ENCODE peak calls at places on chromosomes 11 and 22, in seven cellular contexts. O is IMR-90, F is H9, Q is neuronal stem cell, I is mesendoderm, Z is trophoblast cell, E is H1. S is an unnamed sample.

GRCh38 chr22:21736084-21736642 is 569 bp upstream of the YPEL1 start:
- DNase-seq in O (no peak), F (no peak), Q (no peak), I (no peak), Z (no peak), E (no peak), S (no peak)

GRCh38 chr22:27576413-27576812 is 225.1 kb downstream of the MN1 start:
- DNase-seq in O (no peak), F (no peak), Q (no peak), I (no peak), Z (no peak), E (no peak), S (no peak)

GRCh38 chr11:86497836-86498235 is 123.1 kb downstream of the CCDC81 start:
- DNase-seq in O (no peak), F (no peak), Q (no peak), I (no peak), Z (no peak), E (no peak), S (no peak)

GRCh38 chr11:130340671-130341319 is 26.1 kb upstream of the ZBTB44 start:
- DNase-seq in O (peak; percentile 2), F (no peak), Q (no peak), I (no peak), Z (no peak), E (no peak), S (no peak)

GRCh38 chr11:111531687-111532364 is 8.7 kb upstream of the LAYN start:
- DNase-seq in O (peak; percentile 95), F (no peak), Q (no peak), I (peak; percentile 57), Z (peak; percentile 72), E (no peak), S (peak; percentile 95)

GRCh38 chr11:8390851-8391612 is 127.4 kb upstream of the LMO1 start:
- DNase-seq in O (no peak), F (no peak), Q (no peak), I (no peak), Z (no peak), E (no peak), S (no peak)

GRCh38 chr11:130206141-130206540 is 46.6 kb downstream of the ST14 start:
- DNase-seq in O (no peak), F (peak; percentile 22), Q (no peak), I (no peak), Z (no peak), E (no peak), S (no peak)

GRCh38 chr11:110525883-110526282 is 96.1 kb downstream of the FDX1 start:
- DNase-seq in O (peak; percentile 92), F (no peak), Q (no peak), I (no peak), Z (no peak), E (no peak), S (peak; percentile 71)

GRCh38 chr11:836274-836673 is 3.5 kb downstream of the CD151 start:
- DNase-seq in O (no peak), F (no peak), Q (no peak), I (no peak), Z (no peak), E (no peak), S (no peak)

GRCh38 chr11:111796696-111797095 is 30.5 kb upstream of the PPP2R1B start:
- DNase-seq in O (no peak), F (no peak), Q (no peak), I (no peak), Z (peak; percentile 21), E (no peak), S (no peak)

GRCh38 chr11:95567685-95568084 is 221.9 kb downstream of the FAM76B start:
- DNase-seq in O (peak; percentile 63), F (no peak), Q (no peak), I (no peak), Z (no peak), E (no peak), S (peak; percentile 59)

GRCh38 chr11:133966924-133967598 is 10.3 kb upstream of the IGSF9B start:
- DNase-seq in O (no peak), F (peak; percentile 77), Q (no peak), I (peak; percentile 50), Z (no peak), E (no peak), S (no peak)

GRCh38 chr11:71393283-71393682 is 54.9 kb downstream of the DHCR7 start:
- DNase-seq in O (no peak), F (no peak), Q (no peak), I (no peak), Z (no peak), E (no peak), S (no peak)

GRCh38 chr11:105577645-105578044 is 32.2 kb upstream of the GRIA4 start:
- DNase-seq in O (peak; percentile 37), F (no peak), Q (no peak), I (peak; percentile 24), Z (no peak), E (no peak), S (peak; percentile 55)

GRCh38 chr22:24424001-24424900 is 3.1 kb upstream of the ADORA2A start:
- DNase-seq in O (no peak), F (no peak), Q (no peak), I (no peak), Z (no peak), E (no peak), S (no peak)

GRCh38 chr22:27223317-27224177 is 566.2 kb downstream of the MIAT start:
- DNase-seq in O (peak; percentile 89), F (no peak), Q (no peak), I (peak; percentile 46), Z (no peak), E (no peak), S (peak; percentile 95)

GRCh38 chr11:330694-331314 is 10.1 kb upstream of the IFITM3 start:
- DNase-seq in O (no peak), F (peak; percentile 26), Q (no peak), I (no peak), Z (no peak), E (no peak), S (no peak)

GRCh38 chr11:134589155-134589554 is 177.1 kb upstream of the B3GAT1 start:
- DNase-seq in O (no peak), F (no peak), Q (no peak), I (no peak), Z (no peak), E (no peak), S (no peak)

GRCh38 chr11:126474220-126474619 is 118.7 kb downstream of the ST3GAL4 start:
- DNase-seq in O (no peak), F (no peak), Q (no peak), I (no peak), Z (no peak), E (no peak), S (no peak)

GRCh38 chr11:84384637-84385227 is 1098.6 kb upstream of the CCDC90B start:
- DNase-seq in O (peak; percentile 34), F (peak; percentile 42), Q (peak; percentile 39), I (peak; percentile 64), Z (peak; percentile 38), E (no peak), S (peak; percentile 51)

GRCh38 chr11:111762981-111763643 is 3.1 kb downstream of the PPP2R1B start:
- DNase-seq in O (peak; percentile 20), F (no peak), Q (peak; percentile 55), I (no peak), Z (no peak), E (no peak), S (no peak)

GRCh38 chr11:129048911-129049310 is 106.2 kb upstream of the TP53AIP1 start:
- DNase-seq in O (no peak), F (no peak), Q (no peak), I (no peak), Z (no peak), E (no peak), S (no peak)

GRCh38 chr11:111499483-111499882 is 12.7 kb downstream of the BTG4 start:
- DNase-seq in O (peak; percentile 32), F (no peak), Q (no peak), I (no peak), Z (no peak), E (no peak), S (no peak)

DNA sequence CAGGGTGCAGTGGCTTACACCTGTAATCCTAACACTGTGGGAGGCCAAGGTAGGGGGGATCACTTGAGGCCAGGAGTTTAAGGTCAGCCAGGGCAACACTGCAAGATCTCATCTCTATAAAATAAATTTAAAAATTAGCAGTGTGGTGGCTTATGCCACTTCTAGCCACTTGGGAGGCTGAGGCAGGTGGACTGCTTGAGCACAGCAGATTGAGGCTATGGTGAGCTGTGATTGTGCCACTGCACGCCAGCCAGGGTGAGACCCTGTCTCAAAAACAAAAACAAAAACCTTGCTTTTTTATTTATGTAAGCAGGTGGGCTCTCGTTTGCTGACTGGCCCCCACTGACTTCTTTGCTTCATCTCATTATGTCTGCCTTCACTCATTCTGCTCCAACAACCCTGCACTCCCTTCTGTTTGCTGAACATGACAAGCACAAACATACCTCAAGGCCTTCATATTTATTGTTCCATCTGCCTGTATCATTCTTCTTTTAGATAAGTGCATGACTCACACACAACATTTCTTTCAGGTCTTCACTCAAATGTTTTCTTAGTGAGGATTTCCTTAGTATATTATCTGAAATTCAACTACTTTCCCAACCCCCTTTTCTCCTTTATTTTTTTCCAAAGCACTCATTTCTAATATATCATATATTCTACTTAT is 32.4 kb upstream of the CLNS1A start:
- DNase-seq in O (peak; percentile 68), F (no peak), Q (no peak), I (no peak), Z (no peak), E (no peak), S (peak; percentile 6)
- H3K4ac ChIP-seq in O (no peak overlapping the region), F (no peak overlapping the region), Q (no peak overlapping the region), I (no peak overlapping the region), Z (no peak overlapping the region), E (no peak overlapping the region), S (no peak overlapping the region)

GRCh38 chr11:75718406-75719088 is 909 bp downstream of the MOGAT2 start:
- DNase-seq in O (no peak), F (no peak), Q (no peak), I (no peak), Z (no peak), E (no peak), S (no peak)
- H3K4ac ChIP-seq in O (no peak overlapping the region), F (no peak overlapping the region), Q (no peak overlapping the region), I (no peak overlapping the region), Z (no peak overlapping the region), E (no peak overlapping the region), S (no peak overlapping the region)

GRCh38 chr22:47357086-47357485 is 594.6 kb downstream of the TBC1D22A start:
- DNase-seq in O (no peak), F (no peak), Q (no peak), I (no peak), Z (no peak), E (no peak), S (no peak)
- H3K4ac ChIP-seq in O (no peak overlapping the region), F (no peak overlapping the region), Q (no peak overlapping the region), I (no peak overlapping the region), Z (no peak overlapping the region), E (no peak overlapping the region), S (no peak overlapping the region)

GRCh38 chr22:46727813-46728364 is 10.2 kb downstream of the CERK start:
- DNase-seq in O (no peak), F (no peak), Q (no peak), I (no peak), Z (no peak), E (no peak), S (no peak)

GRCh38 chr22:46725096-46725495 is 13.0 kb downstream of the CERK start:
- DNase-seq in O (no peak), F (no peak), Q (no peak), I (no peak), Z (no peak), E (no peak), S (no peak)

GRCh38 chr22:46726066-46726985 is 11.7 kb downstream of the CERK start:
- DNase-seq in O (no peak), F (no peak), Q (no peak), I (no peak), Z (no peak), E (no peak), S (no peak)

GRCh38 chr22:46728470-46728869 is 9.6 kb downstream of the CERK start:
- DNase-seq in O (no peak), F (no peak), Q (no peak), I (no peak), Z (no peak), E (no peak), S (peak; percentile 11)

GRCh38 chr22:46726986-46727317 is 11.1 kb downstream of the CERK start:
- DNase-seq in O (no peak), F (no peak), Q (no peak), I (no peak), Z (no peak), E (no peak), S (no peak)
- H3K4ac ChIP-seq in O (no peak overlapping the region), F (no peak overlapping the region), Q (no peak overlapping the region), I (no peak overlapping the region), Z (no peak overlapping the region), E (no peak overlapping the region), S (no peak overlapping the region)